ENCODE peak calls at places on chromosome X, in five cellular contexts. G is ELR; C is stimulated activated naive B cell treated with anti-CD40 and anti-IgM and Interleukin-4, amounts not matched to agents 10 μg/mL and 1 μg/mL and 100 μg/mL, for 72 hours; M is cardiac muscle cell; X is Right ventricle myocardium inferior. V is an unnamed sample.

GRCh38 chrX:119614776-119615175 is 8.6 kb upstream of the NKRF start:
- DNase-seq in G (no peak), C (no peak), M (no peak), X (no peak), V (no peak)

GRCh38 chrX:41148553-41148952 is 63.3 kb downstream of the USP9X start:
- DNase-seq in G (peak), C (no peak), M (no peak), X (no peak), V (no peak)

GRCh38 chrX:43586855-43587254 is 69.2 kb upstream of the MAOA start:
- DNase-seq in G (no peak), C (no peak), M (no peak), X (no peak), V (peak)

GRCh38 chrX:140866446-140866845 is 135.9 kb upstream of the SPANXB1 start:
- DNase-seq in G (peak), C (no peak), M (no peak), X (no peak), V (no peak)

GRCh38 chrX:53089224-53089842 is 4.6 kb upstream of the KANTR start:
- DNase-seq in G (peak), C (no peak), M (peak), X (no peak), V (peak)

GRCh38 chrX:138349351-138349750 is 362.2 kb downstream of the FGF13 start:
- DNase-seq in G (no peak), C (no peak), M (no peak), X (no peak), V (no peak)

GRCh38 chrX:149517308-149517707 is 12.2 kb upstream of the IDS start:
- DNase-seq in G (no peak), C (no peak), M (no peak), X (no peak), V (no peak)

GRCh38 chrX:110511238-110511637 is 152.6 kb downstream of the RTL9 start:
- DNase-seq in G (no peak), C (no peak), M (no peak), X (no peak), V (no peak)

GRCh38 chrX:10326578-10326977 is 169.8 kb downstream of the CLCN4 start:
- DNase-seq in G (peak), C (no peak), M (no peak), X (no peak), V (no peak)

GRCh38 chrX:141668371-141668770 is 30.2 kb downstream of the SPANXD start:
- DNase-seq in G (no peak), C (no peak), M (no peak), X (no peak), V (no peak)

GRCh38 chrX:79413009-79413408 is 45.9 kb upstream of the ITM2A start:
- DNase-seq in G (peak), C (no peak), M (peak), X (no peak), V (peak)

GRCh38 chrX:33160273-33160672 is 51.1 kb downstream of the DMD start:
- DNase-seq in G (no peak), C (no peak), M (no peak), X (no peak), V (no peak)

GRCh38 chrX:12080265-12080664 is 58.0 kb upstream of the FRMPD4 start:
- DNase-seq in G (peak), C (no peak), M (peak), X (no peak), V (peak)

GRCh38 chrX:22343192-22343591 is 70.5 kb downstream of the CBLL2 start:
- DNase-seq in G (no peak), C (no peak), M (no peak), X (no peak), V (no peak)

GRCh38 chrX:129647588-129648410 is 7.0 kb downstream of the APLN start:
- DNase-seq in G (no peak), C (no peak), M (no peak), X (no peak), V (no peak)

GRCh38 chrX:74593593-74593992 is 20.8 kb downstream of the RLIM start:
- DNase-seq in G (no peak), C (no peak), M (no peak), X (no peak), V (no peak)

GRCh38 chrX:11899091-11899490 is 141.1 kb downstream of the MSL3 start:
- DNase-seq in G (peak), C (no peak), M (no peak), X (no peak), V (no peak)

GRCh38 chrX:41684138-41684537 is 4.6 kb upstream of the GPR34 start:
- DNase-seq in G (no peak), C (no peak), M (no peak), X (no peak), V (peak)

GRCh38 chrX:80335062-80335830 is 85.0 kb upstream of the TENT5D start:
- DNase-seq in G (no peak), C (no peak), M (peak), X (peak), V (peak)

GRCh38 chrX:126237524-126237923 is 71.4 kb upstream of the DCAF12L2 start:
- DNase-seq in G (no peak), C (no peak), M (no peak), X (no peak), V (no peak)

GRCh38 chrX:41935827-41936226 is 12.5 kb upstream of the CASK start:
- DNase-seq in G (no peak), C (no peak), M (no peak), X (no peak), V (peak)

GRCh38 chrX:44876076-44876475 is 3.1 kb downstream of the KDM6A start:
- DNase-seq in G (peak), C (no peak), M (no peak), X (no peak), V (peak)

GRCh38 chrX:63506320-63506719 is 155.2 kb upstream of the SPIN4 start:
- DNase-seq in G (peak), C (no peak), M (peak), X (no peak), V (peak)

GRCh38 chrX:46408553-46409407 is 136.4 kb downstream of the ZNF674 start:
- DNase-seq in G (peak), C (peak), M (peak), X (no peak), V (peak)

GRCh38 chrX:143788265-143788664 is 67.7 kb upstream of the SPANXN2 start:
- DNase-seq in G (peak), C (no peak), M (peak), X (no peak), V (no peak)

GRCh38 chrX:82541822-82542221 is 966.3 kb upstream of the POU3F4 start:
- DNase-seq in G (no peak), C (no peak), M (no peak), X (no peak), V (no peak)

GRCh38 chrX:19697416-19697815 is 182.1 kb upstream of the MAP3K15 start:
- DNase-seq in G (peak), C (no peak), M (no peak), X (no peak), V (no peak)

GRCh38 chrX:68652327-68652930 is 5.0 kb downstream of the STARD8 start:
- DNase-seq in G (peak), C (no peak), M (no peak), X (no peak), V (no peak)

GRCh38 chrX:45758738-45759397 is 558.2 kb upstream of the DIPK2B start:
- DNase-seq in G (peak), C (peak), M (no peak), X (no peak), V (peak)

GRCh38 chrX:2828404-2829065 is at the start of gene GYG2:
- DNase-seq in G (peak), C (no peak), M (peak), X (peak), V (peak)

GRCh38 chrX:29617725-29618124 is 597.6 kb upstream of the MAGEB2 start:
- DNase-seq in G (no peak), C (no peak), M (no peak), X (no peak), V (no peak)

GRCh38 chrX:10356979-10357378 is 200.2 kb downstream of the CLCN4 start:
- DNase-seq in G (peak), C (no peak), M (no peak), X (no peak), V (no peak)

GRCh38 chrX:1108451-1109445 is 103.7 kb downstream of the CRLF2 start:
- DNase-seq in G (no peak), C (no peak), M (peak), X (no peak), V (no peak)

GRCh38 chrX:129957241-129958099 is 25.0 kb upstream of the BCORL1 start:
- DNase-seq in G (peak), C (peak), M (peak), X (peak), V (peak)

GRCh38 chrX:79645749-79646148 is 278.6 kb upstream of the ITM2A start:
- DNase-seq in G (no peak), C (no peak), M (no peak), X (no peak), V (no peak)

GRCh38 chrX:2391869-2392606 is 108.7 kb downstream of the DHRSX start:
- DNase-seq in G (peak), C (no peak), M (no peak), X (no peak), V (no peak)

GRCh38 chrX:71543316-71543715 is 10.4 kb downstream of the OGT start:
- DNase-seq in G (peak), C (no peak), M (no peak), X (no peak), V (peak)

GRCh38 chrX:55489315-55490009 is at the start of gene USP51:
- DNase-seq in G (peak), C (peak), M (peak), X (peak), V (no peak)

GRCh38 chrX:101977091-101977490 is 45.3 kb upstream of the ZMAT1 start:
- DNase-seq in G (peak), C (no peak), M (no peak), X (no peak), V (no peak)